ENCODE peak calls at places on chromosomes 7 and 10, in four cellular contexts. G is AG08395, Z is anterior cingulate cortex, Y is ACHN. R is an unnamed sample.

GRCh38 chr10:7043051-7043653 is 367.7 kb downstream of the SFMBT2 start:
- DNase-seq in Z (no peak), G (no peak), Y (no peak), R (no peak)

GRCh38 chr10:127977368-127978009 is 70.6 kb downstream of the PTPRE start:
- DNase-seq in G (peak; percentile 91), Z (peak; percentile 86), Y (peak; percentile 84), R (peak; percentile 93)

GRCh38 chr7:122550545-122550944 is 148.4 kb downstream of the RNF133 start:
- DNase-seq in Y (peak; percentile 28), G (no peak), Z (no peak), R (peak; percentile 72)

GRCh38 chr7:78587443-78588044 is 789.0 kb downstream of the PHTF2 start:
- DNase-seq in Y (peak; percentile 45), Z (no peak), G (no peak), R (no peak)

GRCh38 chr10:93921338-93921737 is 27.6 kb downstream of the SLC35G1 start:
- DNase-seq in Z (no peak), Y (peak; percentile 18), G (no peak), R (peak; percentile 35)

GRCh38 chr7:151432658-151433521 is 7.1 kb downstream of the CRYGN start:
- DNase-seq in Y (no peak), Z (no peak), G (no peak), R (no peak)

GRCh38 chr7:108266489-108266888 is 136.3 kb upstream of the LAMB4 start:
- DNase-seq in Z (no peak), Y (no peak), G (no peak), R (no peak)

GRCh38 chr7:123916240-123916724 is 8.8 kb upstream of the SPAM1 start:
- DNase-seq in Y (peak; percentile 54), G (no peak), Z (no peak), R (peak; percentile 39)

GRCh38 chr7:55127622-55128081 is 108.8 kb downstream of the EGFR start:
- DNase-seq in G (no peak), Y (no peak), Z (no peak), R (peak; percentile 86)

GRCh38 chr7:158587425-158588084 is at the start of gene PTPRN2:
- DNase-seq in Y (peak; percentile 84), G (peak; percentile 89), Z (peak; percentile 29), R (peak; percentile 76)

GRCh38 chr10:95346715-95347401 is 56.1 kb upstream of the PDLIM1 start:
- DNase-seq in Z (no peak), Y (peak; percentile 45), G (no peak), R (no peak)

GRCh38 chr7:131738066-131738465 is 181.6 kb upstream of the PODXL start:
- DNase-seq in Z (no peak), G (no peak), Y (no peak), R (no peak)

GRCh38 chr10:114184276-114184675 is 5.1 kb downstream of the TDRD1 start:
- DNase-seq in G (no peak), Y (no peak), Z (no peak), R (no peak)

R was measured in dermis blood vessel endothelial cell.